ENCODE peak calls at places on chromosomes 12 and 14, in six cellular contexts. One of them, this sample, is unnamed.

GRCh38 chr12:103814436-103814835 is 26.6 kb downstream of the NT5DC3 start:
- DNase-seq in IMR-90: no peak
- DNase-seq in neuronal stem cell: no peak
- DNase-seq in mesendoderm: no peak
- DNase-seq in mesenchymal stem cell: no peak
- DNase-seq in H1: no peak
- DNase-seq in this sample: no peak

GRCh38 chr12:1630081-1630826 is 1.2 kb downstream of the WNT5B start:
- DNase-seq in IMR-90: no peak
- DNase-seq in neuronal stem cell: no peak
- DNase-seq in mesendoderm: peak
- DNase-seq in mesenchymal stem cell: peak
- DNase-seq in H1: peak
- DNase-seq in this sample: peak

GRCh38 chr12:14949631-14950030 is 11.3 kb upstream of the ERP27 start:
- DNase-seq in IMR-90: no peak
- DNase-seq in neuronal stem cell: no peak
- DNase-seq in mesendoderm: no peak
- DNase-seq in mesenchymal stem cell: no peak
- DNase-seq in H1: no peak
- DNase-seq in this sample: no peak

GRCh38 chr14:99011385-99011784 is 260.6 kb downstream of the BCL11B start:
- DNase-seq in IMR-90: no peak
- DNase-seq in neuronal stem cell: no peak
- DNase-seq in mesendoderm: no peak
- DNase-seq in mesenchymal stem cell: no peak
- DNase-seq in H1: no peak
- DNase-seq in this sample: no peak

GRCh38 chr14:101032433-101032832 is 128.9 kb upstream of the RTL1 start:
- DNase-seq in IMR-90: no peak
- DNase-seq in neuronal stem cell: no peak
- DNase-seq in mesendoderm: no peak
- DNase-seq in mesenchymal stem cell: no peak
- DNase-seq in H1: no peak
- DNase-seq in this sample: no peak

GRCh38 chr12:53220857-53221202 is 11.2 kb downstream of the RARG start:
- DNase-seq in IMR-90: peak
- DNase-seq in neuronal stem cell: peak
- DNase-seq in mesendoderm: peak
- DNase-seq in mesenchymal stem cell: peak
- DNase-seq in H1: peak
- DNase-seq in this sample: peak

GRCh38 chr12:128806573-128806972 is 17.2 kb downstream of the SLC15A4 start:
- DNase-seq in IMR-90: no peak
- DNase-seq in neuronal stem cell: no peak
- DNase-seq in mesendoderm: no peak
- DNase-seq in mesenchymal stem cell: no peak
- DNase-seq in H1: no peak
- DNase-seq in this sample: no peak

GRCh38 chr12:13097526-13097925 is 5.9 kb downstream of the GSG1 start:
- DNase-seq in IMR-90: no peak
- DNase-seq in neuronal stem cell: no peak
- DNase-seq in mesendoderm: no peak
- DNase-seq in mesenchymal stem cell: no peak
- DNase-seq in H1: no peak
- DNase-seq in this sample: peak

GRCh38 chr12:46402451-46402850 is 29.9 kb upstream of the SLC38A2 start:
- DNase-seq in IMR-90: peak
- DNase-seq in neuronal stem cell: no peak
- DNase-seq in mesendoderm: no peak
- DNase-seq in mesenchymal stem cell: peak
- DNase-seq in H1: no peak
- DNase-seq in this sample: no peak

GRCh38 chr12:26848156-26848825 is 15.3 kb upstream of the ITPR2 start:
- DNase-seq in IMR-90: peak
- DNase-seq in neuronal stem cell: no peak
- DNase-seq in mesendoderm: no peak
- DNase-seq in mesenchymal stem cell: peak
- DNase-seq in H1: no peak
- DNase-seq in this sample: peak

GRCh38 chr12:67070307-67070600 is 198.9 kb upstream of the CAND1 start:
- DNase-seq in IMR-90: no peak
- DNase-seq in neuronal stem cell: no peak
- DNase-seq in mesendoderm: peak
- DNase-seq in mesenchymal stem cell: no peak
- DNase-seq in H1: peak
- DNase-seq in this sample: peak

GRCh38 chr14:52919971-52920370 is 30.9 kb downstream of the FERMT2 start:
- DNase-seq in IMR-90: peak
- DNase-seq in neuronal stem cell: no peak
- DNase-seq in mesendoderm: no peak
- DNase-seq in mesenchymal stem cell: no peak
- DNase-seq in H1: no peak
- DNase-seq in this sample: no peak

GRCh38 chr12:123041042-123041531 is 60.6 kb downstream of the ARL6IP4 start:
- DNase-seq in IMR-90: no peak
- DNase-seq in neuronal stem cell: no peak
- DNase-seq in mesendoderm: peak
- DNase-seq in mesenchymal stem cell: no peak
- DNase-seq in H1: no peak
- DNase-seq in this sample: no peak

GRCh38 chr14:32593290-32593942 is 264.3 kb downstream of the AKAP6 start:
- DNase-seq in IMR-90: peak
- DNase-seq in neuronal stem cell: no peak
- DNase-seq in mesendoderm: peak
- DNase-seq in mesenchymal stem cell: peak
- DNase-seq in H1: no peak
- DNase-seq in this sample: no peak

GRCh38 chr14:96575233-96575632 is 73.1 kb downstream of the PAPOLA start:
- DNase-seq in IMR-90: no peak
- DNase-seq in neuronal stem cell: no peak
- DNase-seq in mesendoderm: no peak
- DNase-seq in mesenchymal stem cell: no peak
- DNase-seq in H1: no peak
- DNase-seq in this sample: no peak

GRCh38 chr14:66508846-66509621 is 1.1 kb downstream of the GPHN start:
- DNase-seq in IMR-90: peak
- DNase-seq in neuronal stem cell: peak
- DNase-seq in mesendoderm: peak
- DNase-seq in mesenchymal stem cell: peak
- DNase-seq in H1: peak
- DNase-seq in this sample: peak

GRCh38 chr12:79274571-79275064 is 410.0 kb downstream of the SYT1 start:
- DNase-seq in IMR-90: no peak
- DNase-seq in neuronal stem cell: no peak
- DNase-seq in mesendoderm: peak
- DNase-seq in mesenchymal stem cell: no peak
- DNase-seq in H1: peak
- DNase-seq in this sample: no peak

GRCh38 chr12:132743831-132744230 is 17.8 kb downstream of the ANKLE2 start:
- DNase-seq in IMR-90: no peak
- DNase-seq in neuronal stem cell: no peak
- DNase-seq in mesendoderm: no peak
- DNase-seq in mesenchymal stem cell: no peak
- DNase-seq in H1: no peak
- DNase-seq in this sample: no peak

GRCh38 chr12:118536306-118536900 is 160.0 kb downstream of the SUDS3 start:
- DNase-seq in IMR-90: no peak
- DNase-seq in neuronal stem cell: no peak
- DNase-seq in mesendoderm: no peak
- DNase-seq in mesenchymal stem cell: no peak
- DNase-seq in H1: no peak
- DNase-seq in this sample: peak
- H2AK5ac ChIP-seq in IMR-90: no peak
- H2AK5ac ChIP-seq in neuronal stem cell: peak
- H2AK5ac ChIP-seq in mesendoderm: no peak
- H2AK5ac ChIP-seq in mesenchymal stem cell: no peak
- H2AK5ac ChIP-seq in H1: peak
- H2AK5ac ChIP-seq in this sample: no peak

DNA sequence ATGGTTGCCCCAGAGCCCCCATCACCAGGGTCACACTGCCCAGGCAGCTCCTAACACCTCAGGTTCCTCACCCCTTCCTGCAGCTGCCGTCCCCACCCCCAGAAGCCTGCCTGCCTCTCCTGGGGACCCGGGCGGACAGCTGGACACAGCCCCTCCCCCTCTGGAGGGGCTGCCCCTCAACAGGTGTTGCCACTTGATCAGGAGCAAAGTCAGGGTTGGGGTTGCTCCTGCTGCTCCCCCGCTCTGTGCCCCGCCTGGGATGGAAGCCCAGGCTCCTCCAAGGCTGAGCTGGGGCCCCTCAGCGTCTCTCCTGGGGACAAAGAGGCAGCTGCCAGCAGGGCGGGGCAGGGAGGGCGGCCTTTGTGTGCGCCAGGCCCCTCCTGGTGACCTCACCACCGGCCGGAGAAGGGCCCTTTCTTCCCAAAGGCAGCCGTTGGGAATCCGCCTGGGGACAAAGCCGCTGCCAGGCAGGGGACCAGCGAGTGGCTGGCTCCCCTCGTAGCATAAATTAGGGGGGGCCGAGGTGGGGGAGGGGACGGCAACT is 13.6 kb downstream of the TRMT61A start:
- DNase-seq in IMR-90: no peak
- DNase-seq in neuronal stem cell: peak
- DNase-seq in mesendoderm: peak
- DNase-seq in mesenchymal stem cell: no peak
- DNase-seq in H1: peak
- DNase-seq in this sample: no peak
- H2BK120ac ChIP-seq in IMR-90: peak
- H2BK120ac ChIP-seq in neuronal stem cell: peak
- H2BK120ac ChIP-seq in mesendoderm: no peak
- H2BK120ac ChIP-seq in mesenchymal stem cell: no peak
- H2BK120ac ChIP-seq in H1: peak
- H2BK120ac ChIP-seq in this sample: no peak

GRCh38 chr14:103206023-103206481 is 82.8 kb downstream of the TNFAIP2 start:
- DNase-seq in IMR-90: no peak
- DNase-seq in neuronal stem cell: no peak
- DNase-seq in mesendoderm: no peak
- DNase-seq in mesenchymal stem cell: no peak
- DNase-seq in H1: no peak
- DNase-seq in this sample: no peak

GRCh38 chr14:103207038-103207403 is 83.8 kb downstream of the TNFAIP2 start:
- DNase-seq in IMR-90: no peak
- DNase-seq in neuronal stem cell: no peak
- DNase-seq in mesendoderm: peak
- DNase-seq in mesenchymal stem cell: peak
- DNase-seq in H1: peak
- DNase-seq in this sample: peak

GRCh38 chr14:103205541-103205906 is 82.3 kb downstream of the TNFAIP2 start:
- DNase-seq in IMR-90: no peak
- DNase-seq in neuronal stem cell: no peak
- DNase-seq in mesendoderm: no peak
- DNase-seq in mesenchymal stem cell: no peak
- DNase-seq in H1: no peak
- DNase-seq in this sample: no peak

GRCh38 chr14:103209054-103209453 is 85.8 kb downstream of the TNFAIP2 start:
- DNase-seq in IMR-90: no peak
- DNase-seq in neuronal stem cell: no peak
- DNase-seq in mesendoderm: no peak
- DNase-seq in mesenchymal stem cell: no peak
- DNase-seq in H1: no peak
- DNase-seq in this sample: no peak

GRCh38 chr14:103207404-103208072 is 84.3 kb downstream of the TNFAIP2 start:
- DNase-seq in IMR-90: no peak
- DNase-seq in neuronal stem cell: no peak
- DNase-seq in mesendoderm: no peak
- DNase-seq in mesenchymal stem cell: peak
- DNase-seq in H1: no peak
- DNase-seq in this sample: peak
- H3K4me3 ChIP-seq in IMR-90: peak
- H3K4me3 ChIP-seq in neuronal stem cell: peak
- H3K4me3 ChIP-seq in mesendoderm: peak
- H3K4me3 ChIP-seq in mesenchymal stem cell: peak
- H3K4me3 ChIP-seq in H1: peak
- H3K4me3 ChIP-seq in this sample: peak

GRCh38 chr12:131639270-131639940 is 71.5 kb upstream of the SFSWAP start:
- DNase-seq in IMR-90: no peak
- DNase-seq in neuronal stem cell: no peak
- DNase-seq in mesendoderm: no peak
- DNase-seq in mesenchymal stem cell: no peak
- DNase-seq in H1: no peak
- DNase-seq in this sample: no peak
- H2AK5ac ChIP-seq in IMR-90: no peak
- H2AK5ac ChIP-seq in neuronal stem cell: no peak
- H2AK5ac ChIP-seq in mesendoderm: no peak
- H2AK5ac ChIP-seq in mesenchymal stem cell: no peak
- H2AK5ac ChIP-seq in H1: no peak
- H2AK5ac ChIP-seq in this sample: no peak

GRCh38 chr12:6905414-6906040 is 905 bp downstream of the LRRC23 start:
- DNase-seq in IMR-90: no peak
- DNase-seq in neuronal stem cell: no peak
- DNase-seq in mesendoderm: no peak
- DNase-seq in mesenchymal stem cell: no peak
- DNase-seq in H1: no peak
- DNase-seq in this sample: no peak
- H2BK120ac ChIP-seq in IMR-90: no peak
- H2BK120ac ChIP-seq in neuronal stem cell: no peak
- H2BK120ac ChIP-seq in mesendoderm: no peak
- H2BK120ac ChIP-seq in mesenchymal stem cell: no peak
- H2BK120ac ChIP-seq in H1: no peak
- H2BK120ac ChIP-seq in this sample: no peak